ENCODE peak calls at places on chromosomes 13 and 19, in nine cellular contexts. C is effector memory CD4-positive, alpha-beta T cell; U is cerebellar cortex; M is sigmoid colon; N is cortex of kidney; J is esophagus squamous epithelium; I is kidney tubule cell; F is mucosa of gallbladder; H is AG20443. O is an unnamed sample.

GRCh38 chr19:20558011-20558410 is 7.6 kb downstream of the ZNF737 start:
- DNase-seq in C (no peak), M (no peak), I (no peak), F (no peak), U (no peak), H (no peak), N (no peak), J (no peak), O (no peak)

GRCh38 chr13:95948646-95949045 is 104.6 kb downstream of the UGGT2 start:
- DNase-seq in C (no peak), J (no peak), I (peak; percentile 29), U (no peak), M (no peak), N (no peak), F (no peak), H (no peak), O (no peak)

GRCh38 chr13:71577127-71577526 is 289.9 kb downstream of the DACH1 start:
- DNase-seq in I (peak; percentile 85), U (no peak), N (no peak), C (no peak), H (no peak), J (no peak), M (no peak), F (no peak), O (no peak)

GRCh38 chr19:14409157-14410053 is 9.7 kb downstream of the DDX39A start:
- DNase-seq in N (no peak), J (no peak), U (no peak), C (no peak), M (no peak), I (no peak), F (no peak), H (no peak), O (no peak)

GRCh38 chr19:11200015-11200574 is 2.8 kb upstream of the KANK2 start:
- DNase-seq in F (no peak), H (no peak), I (no peak), J (no peak), M (no peak), U (no peak), C (no peak), N (no peak), O (no peak)

GRCh38 chr13:109874444-109874920 is 88.1 kb upstream of the IRS2 start:
- DNase-seq in F (no peak), H (no peak), J (no peak), N (no peak), U (no peak), C (no peak), M (no peak), I (no peak), O (no peak)

GRCh38 chr19:33868076-33868735 is 71.5 kb downstream of the KCTD15 start:
- DNase-seq in N (no peak), I (no peak), M (no peak), H (no peak), C (no peak), F (no peak), U (peak; percentile 61), J (no peak), O (no peak)

GRCh38 chr19:4343056-4343844 is at the start of gene MPND:
- DNase-seq in C (peak; percentile 79), M (peak; percentile 95), H (peak; percentile 92), F (peak; percentile 93), U (peak; percentile 88), I (peak; percentile 84), N (no peak), J (peak; percentile 63), O (peak; percentile 97)